ENCODE peak calls at places on chromosomes 13 and 19, in four cellular contexts. One of them, this sample, is unnamed.
A peak's percentile ranks its signal among the peaks of the same experiment; 100 is the strongest.

GRCh38 chr13:78649997-78650724 is 8.8 kb downstream of the OBI1 start:
- DNase-seq in GM23338: no peak
- DNase-seq in activated naive CD4-positive, alpha-beta T cell: no peak
- DNase-seq in COR-L47: no peak
- DNase-seq in this sample: no peak

GRCh38 chr19:33804021-33804799 is 7.5 kb downstream of the KCTD15 start:
- DNase-seq in GM23338: no peak
- DNase-seq in activated naive CD4-positive, alpha-beta T cell: no peak
- DNase-seq in COR-L47: no peak
- DNase-seq in this sample: no peak

GRCh38 chr13:32581177-32581786 is 5.0 kb upstream of the PDS5B start:
- DNase-seq in GM23338: peak; percentile 33
- DNase-seq in activated naive CD4-positive, alpha-beta T cell: no peak
- DNase-seq in COR-L47: no peak
- DNase-seq in this sample: peak; percentile 12

GRCh38 chr13:97446448-97446847 is 12.5 kb downstream of the RAP2A start:
- DNase-seq in GM23338: no peak
- DNase-seq in activated naive CD4-positive, alpha-beta T cell: no peak
- DNase-seq in COR-L47: no peak
- DNase-seq in this sample: no peak

GRCh38 chr19:2609389-2610116 is 92.9 kb downstream of the GNG7 start:
- DNase-seq in GM23338: peak; percentile 33
- DNase-seq in activated naive CD4-positive, alpha-beta T cell: no peak
- DNase-seq in COR-L47: no peak
- DNase-seq in this sample: no peak

GRCh38 chr19:13884726-13885591 is 8.0 kb downstream of the NANOS3 start:
- DNase-seq in GM23338: no peak
- DNase-seq in activated naive CD4-positive, alpha-beta T cell: no peak
- DNase-seq in COR-L47: peak; percentile 76
- DNase-seq in this sample: peak; percentile 30

GRCh38 chr13:113178896-113179167 is 20.4 kb downstream of the PROZ start:
- DNase-seq in GM23338: no peak
- DNase-seq in activated naive CD4-positive, alpha-beta T cell: no peak
- DNase-seq in COR-L47: no peak
- DNase-seq in this sample: no peak

GRCh38 chr13:111202745-111203144 is 87.6 kb downstream of the ARHGEF7 start:
- DNase-seq in GM23338: peak; percentile 59
- DNase-seq in activated naive CD4-positive, alpha-beta T cell: no peak
- DNase-seq in COR-L47: peak; percentile 55
- DNase-seq in this sample: no peak

GRCh38 chr13:52599037-52599852 is 43.0 kb upstream of the HNRNPA1L2 start:
- DNase-seq in GM23338: no peak
- DNase-seq in activated naive CD4-positive, alpha-beta T cell: no peak
- DNase-seq in COR-L47: peak; percentile 47
- DNase-seq in this sample: peak; percentile 57

GRCh38 chr19:18417250-18418033 is 1.8 kb upstream of the SSBP4 start:
- DNase-seq in GM23338: peak; percentile 89
- DNase-seq in activated naive CD4-positive, alpha-beta T cell: no peak
- DNase-seq in COR-L47: peak; percentile 83
- DNase-seq in this sample: peak; percentile 90

GRCh38 chr13:78060966-78061365 is 142.3 kb upstream of the EDNRB start:
- DNase-seq in GM23338: no peak
- DNase-seq in activated naive CD4-positive, alpha-beta T cell: no peak
- DNase-seq in COR-L47: no peak
- DNase-seq in this sample: peak; percentile 15

GRCh38 chr19:1648926-1649541 is 3.4 kb downstream of the TCF3 start:
- DNase-seq in GM23338: no peak
- DNase-seq in activated naive CD4-positive, alpha-beta T cell: no peak
- DNase-seq in COR-L47: no peak
- DNase-seq in this sample: no peak

GRCh38 chr13:60397693-60398437 is 845 bp downstream of the TDRD3 start:
- DNase-seq in GM23338: peak; percentile 75
- DNase-seq in activated naive CD4-positive, alpha-beta T cell: peak; percentile 37
- DNase-seq in COR-L47: peak; percentile 59
- DNase-seq in this sample: peak; percentile 79

This sample was measured in NCI-H146.